ENCODE peak calls at places on chromosome 2, in four cellular contexts. G is stimulated activated CD4-positive, alpha-beta T cell treated with anti-CD3 and anti-CD28 coated beads, Interleukin-2, amount 100 ng/mL, for 48 hours; Z is NCI-H1417 treated with DMSO at 0.1 percent for 48 hours; J is LoVo. T is an unnamed sample.
A peak's percentile ranks its signal among the peaks of the same experiment; 100 is the strongest.

GRCh38 chr2:46385786-46386577 is 88.8 kb downstream of the EPAS1 start:
- DNase-seq in G (no peak), J (no peak), Z (no peak), T (no peak)

GRCh38 chr2:110674620-110675555 is 3.0 kb downstream of the BUB1 start:
- DNase-seq in G (no peak), Z (no peak), J (peak; percentile 5), T (no peak)

GRCh38 chr2:209579236-209579749 is 155.4 kb downstream of the MAP2 start:
- DNase-seq in J (no peak), Z (peak; percentile 57), G (no peak), T (no peak)

GRCh38 chr2:195542067-195542466 is 115.0 kb upstream of the SLC39A10 start:
- DNase-seq in J (no peak), Z (no peak), G (no peak), T (no peak)

GRCh38 chr2:239586651-239587310 is 186.0 kb upstream of the HDAC4 start:
- DNase-seq in G (no peak), J (no peak), Z (no peak), T (peak; percentile 27)

GRCh38 chr2:8487461-8487932 is 194.4 kb upstream of the ID2 start:
- DNase-seq in J (no peak), Z (no peak), G (no peak), T (no peak)

GRCh38 chr2:127541849-127542630 is 6.6 kb downstream of the MYO7B start:
- DNase-seq in Z (no peak), J (no peak), G (no peak), T (no peak)

GRCh38 chr2:227388537-227389011 is 825 bp upstream of the SCYGR1 start:
- DNase-seq in Z (no peak), G (no peak), J (no peak), T (no peak)

GRCh38 chr2:96353032-96353561 is 17.5 kb downstream of the NCAPH start:
- DNase-seq in J (no peak), G (no peak), Z (no peak), T (no peak)

GRCh38 chr2:94759211-94759610 is 112.0 kb upstream of the TEKT4 start:
- DNase-seq in Z (no peak), J (peak; percentile 8), G (no peak), T (peak; percentile 44)

GRCh38 chr2:24048662-24049484 is 668 bp upstream of the FKBP1B start:
- DNase-seq in G (no peak), Z (no peak), J (no peak), T (no peak)

GRCh38 chr2:30164131-30164925 is 17.5 kb downstream of the YPEL5 start:
- DNase-seq in J (no peak), G (no peak), Z (no peak), T (no peak)

GRCh38 chr2:158598856-158599517 is 142.2 kb downstream of the PKP4 start:
- DNase-seq in Z (no peak), J (no peak), G (no peak), T (no peak)

GRCh38 chr2:215361211-215361875 is 49.5 kb downstream of the ATIC start:
- DNase-seq in J (no peak), Z (no peak), G (no peak), T (no peak)

GRCh38 chr2:100281521-100282438 is 40.5 kb downstream of the LONRF2 start:
- DNase-seq in G (no peak), J (no peak), Z (no peak), T (no peak)

T was measured in HepG2.